ENCODE peak calls at places on chromosome 22, in five cellular contexts. M is activated effector memory CD4-positive, alpha-beta T cell treated with Interleukin-2 at 50 U/mL for 16 hours; D is H7; L is stimulated activated CD4-positive, alpha-beta T cell treated with anti-CD3 and anti-CD28 coated beads, Interleukin-12 subunit alpha, Interleukin-12 subunit beta, amount 100 ng/mL, for 48 hours; S is activated CD4-positive, alpha-beta T cell treated with anti-CD3 and anti-CD28 coated beads, Interleukin-2, amount 50 U/mL, for 48 hours. O is an unnamed sample.

GRCh38 chr22:21943571-21944448 is 8.8 kb downstream of the PPM1F start:
- DNase-seq in M (no peak), D (no peak), L (no peak), S (no peak), O (no peak)

GRCh38 chr22:32905400-32905799 is 103.9 kb downstream of the TIMP3 start:
- DNase-seq in M (no peak), D (no peak), L (no peak), S (no peak), O (peak)

GRCh38 chr22:17086750-17087149 is 1.9 kb downstream of the IL17RA start:
- DNase-seq in M (no peak), D (no peak), L (no peak), S (peak), O (peak)

GRCh38 chr22:20299736-20300136 is 20.1 kb downstream of the DGCR6L start:
- DNase-seq in M (no peak), D (no peak), L (no peak), S (no peak), O (no peak)

GRCh38 chr22:29202231-29203192 is 3.2 kb upstream of the EMID1 start:
- DNase-seq in M (peak), D (peak), L (peak), S (peak), O (peak)

GRCh38 chr22:20577549-20577975 is 70.2 kb downstream of the MED15 start:
- DNase-seq in M (no peak), D (no peak), L (no peak), S (no peak), O (no peak)

GRCh38 chr22:30047364-30047738 is 32.9 kb upstream of the HORMAD2 start:
- DNase-seq in M (peak), D (peak), L (no peak), S (no peak), O (peak)

GRCh38 chr22:46390652-46391301 is 55.3 kb downstream of the TRMU start:
- DNase-seq in M (no peak), D (peak), L (no peak), S (no peak), O (peak)

GRCh38 chr22:44085743-44086741 is 61.9 kb downstream of the PARVB start:
- DNase-seq in M (no peak), D (peak), L (no peak), S (no peak), O (peak)